ENCODE peak calls at places on chromosome 15, in four cellular contexts. E is stomach, M is left ventricle myocardium inferior, T is AG04450. D is an unnamed sample. For H3K27me3, the result is how much of the 10 kb centered on the place peaks cover.

GRCh38 chr15:44738340-44738984 is 2.1 kb downstream of the TRIM69 start:
- DNase-seq in E (no peak), M (no peak), T (peak), D (no peak)

GRCh38 chr15:51403072-51403878 is 61.8 kb downstream of the GLDN start:
- DNase-seq in E (no peak), M (no peak), T (peak), D (no peak)

GRCh38 chr15:69730281-69731235 is 277.9 kb downstream of the RPLP1 start:
- DNase-seq in E (no peak), M (no peak), T (no peak), D (no peak)

GRCh38 chr15:71743861-71744382 is 66.4 kb upstream of the NR2E3 start:
- DNase-seq in E (peak), M (no peak), T (no peak), D (no peak)

GRCh38 chr15:70492240-70493177 is 270.8 kb downstream of the UACA start:
- DNase-seq in E (peak), M (peak), T (no peak), D (peak)

GRCh38 chr15:60363903-60364302 is 33.9 kb downstream of the ANXA2 start:
- DNase-seq in E (no peak), M (no peak), T (no peak), D (no peak)

GRCh38 chr15:38707802-38708671 is 143.4 kb upstream of the RASGRP1 start:
- DNase-seq in E (peak), M (no peak), T (no peak), D (peak)

GRCh38 chr15:100248236-100248635 is 93.5 kb downstream of the ADAMTS17 start:
- DNase-seq in E (peak), M (no peak), T (no peak), D (no peak)

GRCh38 chr15:101795455-101795854 is 7.9 kb upstream of the OR4F6 start:
- DNase-seq in E (no peak), M (no peak), T (peak), D (no peak)

GRCh38 chr15:38072007-38072506 is 137.6 kb downstream of the TMCO5A start:
- DNase-seq in E (no peak), M (peak), T (no peak), D (no peak)

GRCh38 chr15:37682304-37682703 is 252.1 kb upstream of the TMCO5A start:
- DNase-seq in E (no peak), M (no peak), T (no peak), D (no peak)

GRCh38 chr15:89448825-89449224 is 47.6 kb downstream of the RHCG start:
- DNase-seq in E (no peak), M (no peak), T (no peak), D (no peak)

GRCh38 chr15:89450076-89451006 is 46.0 kb downstream of the RHCG start:
- DNase-seq in E (no peak), M (no peak), T (no peak), D (no peak)

GRCh38 chr15:89455535-89455934 is 40.8 kb downstream of the RHCG start:
- DNase-seq in E (no peak), M (no peak), T (no peak), D (no peak)

GRCh38 chr15:89452330-89452836 is 44.0 kb downstream of the RHCG start:
- DNase-seq in E (no peak), M (no peak), T (no peak), D (no peak)

GRCh38 chr15:89451846-89452245 is 44.5 kb downstream of the RHCG start:
- DNase-seq in E (no peak), M (no peak), T (no peak), D (no peak)
- H3K27me3 ChIP-seq in E (half or more), M (half or more), T (under half), D (under half)

GRCh38 chr15:41493205-41493901 is at the start of gene ITPKA:
- DNase-seq in E (peak), M (peak), T (peak), D (peak)
- H3K27ac ChIP-seq in E (peak), M (peak), T (peak), D (peak)

GRCh38 chr15:88906551-88906950 is 6.6 kb downstream of the MFGE8 start:
- DNase-seq in E (no peak), M (no peak), T (no peak), D (no peak)

GRCh38 chr15:88907111-88907510 is 6.1 kb downstream of the MFGE8 start:
- DNase-seq in E (no peak), M (no peak), T (no peak), D (no peak)

GRCh38 chr15:88909956-88910831 is 3.0 kb downstream of the MFGE8 start:
- DNase-seq in E (no peak), M (no peak), T (no peak), D (no peak)

GRCh38 chr15:88908123-88908522 is 5.1 kb downstream of the MFGE8 start:
- DNase-seq in E (no peak), M (no peak), T (no peak), D (no peak)

GRCh38 chr15:88908697-88909621 is 4.2 kb downstream of the MFGE8 start:
- DNase-seq in E (no peak), M (no peak), T (no peak), D (no peak)
- H3K4me3 ChIP-seq in E (no peak), M (peak), T (peak), D (no peak)

DNA sequence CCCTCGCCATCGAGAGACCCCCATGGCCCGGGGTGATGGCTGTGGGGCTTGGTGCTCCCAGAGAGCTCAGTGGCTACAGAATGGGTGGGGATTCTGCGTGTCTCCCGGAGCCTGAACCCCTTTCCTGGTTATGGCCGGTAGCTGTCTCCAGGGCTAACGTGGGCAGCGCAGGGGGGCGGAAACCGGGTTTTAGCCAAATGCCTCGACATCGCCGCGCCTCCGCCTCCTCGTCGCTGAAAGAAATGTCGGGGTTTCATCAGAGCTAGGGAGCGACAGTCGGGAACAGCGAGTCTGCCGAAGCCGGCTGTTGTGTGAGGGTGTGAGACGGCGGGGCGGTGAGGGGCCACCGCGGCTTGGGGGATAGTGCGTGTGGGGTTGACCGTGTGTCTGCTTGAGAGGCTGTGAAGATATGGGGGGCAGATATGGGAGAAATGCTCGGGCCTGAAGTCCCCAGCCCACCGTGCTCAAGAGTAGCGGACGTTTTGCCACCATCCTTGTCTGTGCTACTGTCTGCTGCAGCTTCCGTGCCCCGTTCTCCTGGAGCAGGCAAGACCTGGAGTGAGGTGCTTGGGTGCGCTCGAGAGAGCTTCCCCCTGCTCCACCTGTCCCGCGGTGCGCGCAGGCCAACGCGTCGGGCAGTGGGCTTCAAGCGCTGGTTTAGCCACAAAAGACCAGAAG is 836 bp upstream of the ISLR2 start:
- DNase-seq in E (no peak), M (no peak), T (no peak), D (no peak)
- H3K27me3 ChIP-seq in E (half or more), M (half or more), T (half or more), D (under half)

GRCh38 chr15:29849218-29849617 is 26.9 kb upstream of the TJP1 start:
- DNase-seq in E (no peak), M (no peak), T (peak), D (no peak)
- H3K27ac ChIP-seq in E (no peak), M (no peak), T (no peak), D (no peak)

GRCh38 chr15:31403096-31403495 is 76.5 kb downstream of the KLF13 start:
- DNase-seq in E (no peak), M (no peak), T (no peak), D (no peak)

GRCh38 chr15:31401282-31401681 is 74.6 kb downstream of the KLF13 start:
- DNase-seq in E (no peak), M (no peak), T (no peak), D (no peak)

GRCh38 chr15:31402511-31403056 is 75.9 kb downstream of the KLF13 start:
- DNase-seq in E (no peak), M (peak), T (no peak), D (no peak)

GRCh38 chr15:31403606-31404005 is 77.0 kb downstream of the KLF13 start:
- DNase-seq in E (no peak), M (no peak), T (no peak), D (no peak)

DNA sequence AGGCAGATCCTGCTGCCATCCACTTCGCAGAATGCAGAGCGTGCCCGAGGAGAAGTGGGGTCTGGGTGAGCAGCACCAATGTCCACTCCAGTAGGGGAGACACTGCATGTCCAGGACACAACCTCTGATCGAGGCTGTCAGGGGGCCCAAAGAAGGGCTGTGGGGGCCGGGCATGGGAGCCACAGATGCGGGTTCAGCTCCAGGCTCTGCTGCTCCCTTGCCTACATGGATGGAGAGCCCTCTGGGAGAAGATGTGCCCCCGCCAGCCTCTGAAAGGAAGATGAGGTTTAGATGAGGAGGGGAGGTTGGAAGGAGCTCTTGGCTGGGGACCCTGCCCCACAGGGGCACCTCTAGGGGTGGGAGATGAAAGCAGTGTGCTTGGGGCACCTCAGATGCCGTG is 75.4 kb downstream of the KLF13 start:
- DNase-seq in E (no peak), M (no peak), T (no peak), D (no peak)
- H3K4me3 ChIP-seq in E (no peak), M (no peak), T (no peak), D (no peak)

GRCh38 chr15:52778457-52778856 is 11.7 kb downstream of the ONECUT1 start:
- DNase-seq in E (no peak), M (no peak), T (no peak), D (no peak)
- H3K27me3 ChIP-seq in E (half or more), M (half or more), T (under half), D (under half)

GRCh38 chr15:39969871-39970270 is 36.0 kb downstream of the EIF2AK4 start:
- DNase-seq in E (peak), M (peak), T (no peak), D (no peak)
- H3K27ac ChIP-seq in E (peak), M (no peak), T (no peak), D (no peak)

D was measured in Peyer's patch.